ENCODE peak calls at places on chromosomes 1 and 21, in five cellular contexts. C, J, D, P and U are unnamed samples.

GRCh38 chr1:111990878-111991760 is 1.7 kb upstream of the KCND3 start:
- DNase-seq in D (no peak), P (no peak), C (no peak), J (no peak), U (peak; percentile 11)

GRCh38 chr1:233613252-233614172 is at the start of gene KCNK1:
- DNase-seq in J (no peak), P (no peak), C (no peak), D (peak; percentile 57), U (no peak)

GRCh38 chr1:112239953-112240352 is 156.1 kb upstream of the CTTNBP2NL start:
- DNase-seq in J (no peak), D (no peak), P (no peak), C (no peak), U (no peak)

GRCh38 chr1:1954831-1955441 is 35.9 kb upstream of the TMEM52 start:
- DNase-seq in C (no peak), J (no peak), P (no peak), D (no peak), U (no peak)

GRCh38 chr1:5769146-5769545 is 223.1 kb downstream of the NPHP4 start:
- DNase-seq in J (no peak), D (no peak), P (no peak), C (no peak), U (no peak)

GRCh38 chr21:33300701-33301631 is 23.8 kb upstream of the IFNAR1 start:
- DNase-seq in J (no peak), D (peak; percentile 21), P (no peak), C (no peak), U (no peak)

GRCh38 chr1:29428216-29428615 is 191.9 kb downstream of the PTPRU start:
- DNase-seq in C (no peak), D (no peak), J (no peak), P (no peak), U (no peak)

GRCh38 chr1:12040457-12041051 is 21.3 kb downstream of the MIIP start:
- DNase-seq in C (no peak), D (peak; percentile 90), P (no peak), J (peak; percentile 79), U (no peak)

GRCh38 chr1:43819354-43819753 is 112.0 kb downstream of the ST3GAL3 start:
- DNase-seq in D (no peak), J (no peak), P (no peak), C (no peak), U (no peak)